ENCODE peak calls at places on chromosome X, in five cellular contexts. M, N, V, Q and S are unnamed samples.

GRCh38 chrX:129779747-129780146 is at the start of gene SASH3:
- DNase-seq in M (no peak), N (no peak), V (no peak), Q (no peak), S (no peak)

GRCh38 chrX:55033429-55033828 is 2.7 kb upstream of the ALAS2 start:
- DNase-seq in M (no peak), V (no peak), Q (no peak), N (no peak), S (no peak)

GRCh38 chrX:21369613-21370012 is 4.6 kb upstream of the CNKSR2 start:
- DNase-seq in V (no peak), Q (no peak), N (no peak), M (no peak), S (no peak)

GRCh38 chrX:10095698-10096432 is 60.9 kb upstream of the CLCN4 start:
- DNase-seq in M (no peak), V (no peak), N (no peak), Q (no peak), S (no peak)

GRCh38 chrX:39477438-39478120 is 620.2 kb downstream of the BCOR start:
- DNase-seq in Q (no peak), V (peak; percentile 2), N (no peak), M (peak; percentile 33), S (peak; percentile 76)

GRCh38 chrX:120790118-120790517 is 85.5 kb downstream of the CT47B1 start:
- DNase-seq in N (peak; percentile 40), M (peak; percentile 43), Q (peak; percentile 47), V (no peak), S (no peak)

GRCh38 chrX:47539860-47540259 is 21.1 kb upstream of the ARAF start:
- DNase-seq in M (no peak), Q (no peak), N (no peak), V (no peak), S (no peak)

GRCh38 chrX:148380614-148381561 is 119.5 kb upstream of the AFF2 start:
- DNase-seq in M (no peak), Q (peak; percentile 55), N (no peak), V (no peak), S (no peak)

GRCh38 chrX:40471965-40472648 is 108.7 kb upstream of the ATP6AP2 start:
- DNase-seq in V (no peak), Q (peak; percentile 33), N (peak; percentile 35), M (peak; percentile 17), S (peak; percentile 32)

GRCh38 chrX:30246769-30247489 is at the start of gene MAGEB1:
- DNase-seq in N (peak; percentile 8), M (peak; percentile 72), V (peak; percentile 33), Q (no peak), S (peak; percentile 62)

GRCh38 chrX:118865231-118865630 is 41.6 kb downstream of the ZCCHC12 start:
- DNase-seq in Q (no peak), M (no peak), N (no peak), V (no peak), S (no peak)

GRCh38 chrX:40552768-40553167 is 28.0 kb upstream of the ATP6AP2 start:
- DNase-seq in Q (no peak), M (peak; percentile 18), V (no peak), N (no peak), S (no peak)

GRCh38 chrX:153884136-153885076 is 1.6 kb downstream of the L1CAM start:
- DNase-seq in V (no peak), Q (no peak), M (no peak), N (no peak), S (no peak)

GRCh38 chrX:151875270-151876026 is 37.2 kb upstream of the MAGEA4 start:
- DNase-seq in V (no peak), N (no peak), M (no peak), Q (no peak), S (no peak)

GRCh38 chrX:151873096-151873495 is 39.6 kb upstream of the MAGEA4 start:
- DNase-seq in N (no peak), M (no peak), Q (no peak), V (no peak), S (no peak)

GRCh38 chrX:151871244-151871643 is 41.4 kb upstream of the MAGEA4 start:
- DNase-seq in V (no peak), M (no peak), N (peak; percentile 0), Q (no peak), S (no peak)

GRCh38 chrX:151870603-151871002 is 42.1 kb upstream of the MAGEA4 start:
- DNase-seq in Q (no peak), M (no peak), N (peak; percentile 2), V (no peak), S (no peak)
- TF ChIP-seq SP1 in Q (no peak), M (no peak), N (no peak), V (no peak), S (no peak)

DNA sequence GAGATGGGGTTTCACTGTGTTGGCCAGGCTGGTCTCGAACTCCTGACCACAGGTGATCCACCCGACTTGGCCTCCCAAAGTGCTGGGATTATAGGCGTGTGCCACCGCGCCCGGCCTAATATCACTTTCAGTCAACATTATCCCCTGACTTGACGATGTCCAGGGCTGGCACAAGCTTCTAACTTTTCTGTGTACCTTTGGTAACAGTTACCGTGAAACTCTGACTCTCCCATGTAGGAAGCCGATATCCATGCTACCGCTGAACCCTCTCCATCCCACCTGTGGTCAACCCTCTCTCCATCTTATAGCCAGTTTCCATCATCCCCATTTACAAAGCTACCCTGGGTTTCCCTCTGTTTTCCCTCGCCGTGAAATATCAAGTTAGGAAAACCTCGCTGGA is 77.5 kb downstream of the CRLF2 start:
- DNase-seq in N (no peak), V (no peak), M (no peak), Q (no peak), S (no peak)
- TF ChIP-seq ATF2 in N (no peak), V (no peak), M (no peak), Q (no peak), S (no peak)

GRCh38 chrX:115264009-115264408 is 25.5 kb upstream of the LUZP4 start:
- DNase-seq in M (no peak), V (no peak), Q (no peak), N (no peak), S (no peak)

GRCh38 chrX:115260330-115260729 is 26.4 kb upstream of the LRCH2 start:
- DNase-seq in M (no peak), Q (no peak), V (no peak), N (no peak), S (no peak)

GRCh38 chrX:115259238-115259875 is 25.5 kb upstream of the LRCH2 start:
- DNase-seq in V (no peak), N (no peak), Q (no peak), M (peak; percentile 2), S (no peak)

GRCh38 chrX:115266300-115266699 is 23.2 kb upstream of the LUZP4 start:
- DNase-seq in V (no peak), M (no peak), N (no peak), Q (no peak), S (no peak)

DNA sequence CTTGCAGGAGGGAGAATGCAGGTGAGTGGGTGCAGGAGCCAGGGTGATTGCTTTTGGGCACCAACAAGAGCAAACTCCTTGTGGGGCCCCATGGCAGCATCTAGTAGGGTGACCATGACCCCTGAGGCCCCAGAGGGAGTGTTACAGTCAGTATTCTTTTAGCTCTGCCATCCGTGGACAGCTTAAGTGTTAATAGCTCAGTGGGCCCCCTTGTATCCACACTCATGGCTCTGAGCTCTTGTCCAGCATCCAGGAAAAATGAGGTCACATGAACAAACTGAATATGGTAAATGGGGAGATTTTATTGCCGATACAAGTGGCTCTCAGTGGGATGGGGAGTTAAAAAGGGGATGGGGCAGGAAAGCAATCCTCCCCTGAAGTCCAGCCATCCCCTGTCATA is 27.3 kb upstream of the LRCH2 start:
- DNase-seq in N (no peak), M (no peak), Q (no peak), V (no peak), S (no peak)
- TF ChIP-seq USF2 in N (no peak), M (no peak), Q (no peak), V (no peak), S (no peak)

DNA sequence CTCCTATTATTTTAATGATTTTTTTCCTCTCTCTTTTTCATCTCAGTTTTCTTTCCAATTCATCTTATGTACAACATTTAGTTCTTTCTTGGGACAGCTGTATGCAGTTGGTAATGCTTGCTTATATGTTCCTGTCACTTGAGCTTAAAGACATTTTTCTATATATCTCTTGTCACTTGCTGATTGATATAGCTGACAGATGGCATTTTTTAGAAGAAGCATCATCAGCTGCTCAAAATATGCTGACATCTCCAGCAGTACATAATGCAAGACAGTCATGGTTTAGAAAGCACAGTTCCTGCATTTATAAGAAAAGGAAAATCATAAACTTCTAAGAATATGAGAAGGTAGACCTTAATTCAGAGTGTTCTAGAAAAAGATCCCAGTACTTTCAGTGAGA is 56.5 kb downstream of the DCAF8L1 start:
- DNase-seq in Q (no peak), M (no peak), V (no peak), N (no peak), S (no peak)
- TF ChIP-seq SP1 in Q (no peak), M (no peak), V (no peak), N (no peak), S (no peak)

DNA sequence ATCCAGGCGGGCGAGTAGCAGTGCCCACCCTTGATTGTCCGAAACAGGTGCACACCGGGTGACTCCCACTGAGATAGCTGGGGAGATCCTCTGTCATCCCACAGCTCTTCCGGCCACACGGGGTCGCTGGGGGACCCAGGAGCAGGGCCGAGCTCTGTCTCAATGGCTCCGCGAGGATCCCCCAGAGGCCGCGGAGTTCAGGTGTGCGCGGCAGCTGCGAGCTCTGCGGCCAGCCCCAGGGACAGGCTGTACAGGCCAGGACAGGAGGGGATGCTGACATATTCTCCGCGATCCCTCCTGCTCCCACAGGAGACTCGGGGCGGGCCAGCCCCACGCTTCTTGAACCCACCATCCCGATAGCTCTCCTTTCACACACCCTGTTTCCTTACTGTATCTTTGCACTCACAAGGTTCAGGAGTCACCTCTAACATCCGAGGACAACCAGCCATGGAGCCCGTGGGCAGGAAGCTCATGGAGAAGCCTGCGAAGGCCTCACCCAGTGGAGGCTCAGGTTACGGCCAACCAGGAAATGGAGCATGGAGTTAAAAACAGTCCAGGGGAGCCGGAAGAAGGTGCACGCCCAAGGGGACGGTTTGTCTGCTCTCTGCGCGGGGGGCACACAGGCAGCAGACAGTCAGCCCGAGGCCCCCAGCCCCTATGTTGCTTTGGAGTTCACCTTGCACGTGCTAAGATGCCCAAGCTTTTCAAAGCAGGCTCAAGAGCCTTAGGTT is 77.9 kb upstream of the AMELX start:
- DNase-seq in Q (no peak), N (no peak), V (peak; percentile 5), M (no peak), S (peak; percentile 58)
- TF ChIP-seq ATF2 in Q (no peak), N (no peak), V (no peak), M (no peak), S (no peak)

DNA sequence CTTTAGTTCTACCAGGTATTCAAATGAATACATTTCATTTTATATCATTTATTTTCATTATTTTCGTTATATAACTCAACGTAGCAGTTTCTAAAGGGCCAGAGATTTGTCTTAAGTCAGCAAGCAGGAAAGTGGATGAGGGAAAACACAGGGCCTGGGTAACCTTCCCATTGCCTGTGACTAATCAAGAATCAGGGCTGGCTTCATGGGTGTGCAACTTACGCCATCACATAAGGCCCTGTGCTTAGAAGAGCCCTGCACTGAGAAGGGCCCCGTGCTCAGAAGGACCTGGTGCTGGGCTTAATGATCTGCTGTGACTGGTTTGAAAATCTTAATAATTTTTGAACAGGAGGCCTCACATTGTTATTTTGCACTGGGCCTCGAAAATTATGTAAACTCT is 65.4 kb upstream of the FAM9C start:
- DNase-seq in N (no peak), V (no peak), Q (no peak), M (no peak), S (no peak)
- TF ChIP-seq USF2 in N (no peak), V (no peak), Q (no peak), M (no peak), S (no peak)

GRCh38 chrX:136954930-136955329 is 74.4 kb upstream of the RBMX start:
- DNase-seq in Q (no peak), M (peak; percentile 8), N (peak; percentile 6), V (no peak), S (no peak)
- TF ChIP-seq SP1 in Q (no peak), M (no peak), N (no peak), V (no peak), S (no peak)